ENCODE peak calls at places on chromosome 20, in six cellular contexts. S is iris pigment epithelial cell; Z is left ventricle myocardium inferior; Y is activated CD4-positive, alpha-beta T cell treated with anti-CD3 and anti-CD28 coated beads for 48 hours; A is activated naive CD4-positive, alpha-beta T cell treated with Interleukin-2 at 50 U/mL for 16 hours; F is COR-L47. R is an unnamed sample.

GRCh38 chr20:62907377-62908317 is 18.7 kb downstream of the DIDO1 start:
- DNase-seq in A (peak), S (peak), F (no peak), Y (peak), Z (no peak), R (no peak)

GRCh38 chr20:4607287-4607713 is 114.4 kb upstream of the PRND start:
- DNase-seq in Y (peak), A (peak), F (peak), S (peak), Z (no peak), R (peak)

GRCh38 chr20:51687071-51687470 is 81.1 kb downstream of the ATP9A start:
- DNase-seq in A (no peak), Z (no peak), Y (no peak), F (no peak), S (peak), R (no peak)

GRCh38 chr20:31719644-31720485 is 2.8 kb downstream of the BCL2L1 start:
- DNase-seq in Z (no peak), S (no peak), A (no peak), F (peak), Y (no peak), R (peak)

GRCh38 chr20:37282558-37282957 is 6.9 kb upstream of the MANBAL start:
- DNase-seq in S (peak), Z (no peak), F (no peak), Y (no peak), A (no peak), R (no peak)

GRCh38 chr20:50376888-50377459 is 133.2 kb upstream of the PTPN1 start:
- DNase-seq in Y (no peak), Z (no peak), S (no peak), A (no peak), F (peak), R (no peak)

GRCh38 chr20:3797592-3798404 is 1.7 kb downstream of the CDC25B start:
- DNase-seq in S (peak), Y (peak), A (peak), Z (no peak), F (no peak), R (no peak)

GRCh38 chr20:63698739-63699465 is 2.5 kb downstream of the TNFRSF6B start:
- DNase-seq in Z (no peak), Y (peak), F (no peak), S (peak), A (peak), R (no peak)

GRCh38 chr20:24059174-24059573 is 70.6 kb upstream of the GGTLC1 start:
- DNase-seq in A (no peak), Y (no peak), Z (no peak), S (no peak), F (no peak), R (no peak)

GRCh38 chr20:50958733-50959542 is at the start of gene MOCS3:
- DNase-seq in Z (peak), F (peak), S (peak), Y (peak), A (peak), R (no peak)

GRCh38 chr20:48903705-48904104 is 17.8 kb upstream of the ARFGEF2 start:
- DNase-seq in F (no peak), S (no peak), A (no peak), Y (no peak), Z (no peak), R (no peak)

GRCh38 chr20:33696448-33696847 is 10.3 kb upstream of the E2F1 start:
- DNase-seq in S (no peak), Y (no peak), F (no peak), Z (no peak), A (no peak), R (no peak)

GRCh38 chr20:47821481-47822100 is 36.3 kb upstream of the SULF2 start:
- DNase-seq in F (no peak), Y (no peak), S (no peak), Z (no peak), A (no peak), R (no peak)

GRCh38 chr20:38227578-38228360 is 32.8 kb downstream of the KIAA1755 start:
- DNase-seq in Z (no peak), A (no peak), F (no peak), Y (no peak), S (no peak), R (no peak)

GRCh38 chr20:8421981-8422380 is 289.9 kb downstream of the PLCB1 start:
- DNase-seq in A (no peak), Y (no peak), Z (no peak), F (no peak), S (no peak), R (no peak)